ENCODE peak calls at places on chromosome 22, in eight cellular contexts. V is WTC11; L is naive thymus-derived CD8-positive, alpha-beta T cell; Q is NCI-H1092; A is fibroblast of pulmonary artery; K is A172; B is IMR-90; M is heart right ventricle. C is an unnamed sample.

GRCh38 chr22:39534591-39535301 is 2.2 kb upstream of the RPS19BP1 start:
- DNase-seq in V (peak; percentile 96), L (peak; percentile 68), Q (peak; percentile 60), A (peak; percentile 69), K (no peak), B (peak; percentile 53), M (peak; percentile 87), C (peak; percentile 93)

GRCh38 chr22:31585161-31585859 is 76.7 kb downstream of the PISD start:
- DNase-seq in V (no peak), L (no peak), Q (no peak), A (peak; percentile 61), K (no peak), B (peak; percentile 60), M (no peak), C (no peak)

GRCh38 chr22:42602470-42602869 is 12.2 kb downstream of the POLDIP3 start:
- DNase-seq in V (no peak), L (no peak), Q (no peak), A (no peak), K (no peak), B (no peak), M (no peak), C (no peak)

GRCh38 chr22:24836282-24836681 is 30.3 kb downstream of the SGSM1 start:
- DNase-seq in V (no peak), L (no peak), Q (no peak), A (peak; percentile 28), K (no peak), B (no peak), M (no peak), C (no peak)

GRCh38 chr22:39316440-39317083 is 2.9 kb downstream of the RPL3 start:
- DNase-seq in V (peak; percentile 77), L (peak; percentile 66), Q (peak; percentile 12), A (peak; percentile 95), K (peak; percentile 78), B (peak; percentile 95), M (peak; percentile 62), C (peak; percentile 72)

GRCh38 chr22:38569181-38569971 is 607 bp downstream of the DMC1 start:
- DNase-seq in V (peak; percentile 43), L (no peak), Q (peak; percentile 2), A (no peak), K (no peak), B (no peak), M (peak; percentile 17), C (peak; percentile 29)

GRCh38 chr22:28538922-28539321 is 140.7 kb downstream of the TTC28 start:
- DNase-seq in V (no peak), L (no peak), Q (no peak), A (no peak), K (no peak), B (no peak), M (no peak), C (no peak)

GRCh38 chr22:49382451-49382735 is 445.3 kb downstream of the BRD1 start:
- DNase-seq in V (no peak), L (no peak), Q (no peak), A (no peak), K (no peak), B (no peak), M (no peak), C (no peak)

GRCh38 chr22:46220921-46221320 is 29.2 kb downstream of the CDPF1 start:
- DNase-seq in V (no peak), L (no peak), Q (no peak), A (peak; percentile 42), K (no peak), B (peak; percentile 13), M (no peak), C (no peak)

GRCh38 chr22:45994516-45995404 is 17.8 kb upstream of the WNT7B start:
- DNase-seq in V (peak; percentile 95), L (peak; percentile 64), Q (peak; percentile 7), A (peak; percentile 67), K (peak; percentile 53), B (peak; percentile 44), M (peak; percentile 91), C (peak; percentile 92)

GRCh38 chr22:47309476-47309875 is 547.0 kb downstream of the TBC1D22A start:
- DNase-seq in V (no peak), L (no peak), Q (no peak), A (no peak), K (no peak), B (no peak), M (no peak), C (no peak)

GRCh38 chr22:28015056-28015445 is 96.0 kb upstream of the PITPNB start:
- DNase-seq in V (no peak), L (no peak), Q (no peak), A (no peak), K (no peak), B (no peak), M (no peak), C (peak; percentile 20)

GRCh38 chr22:17874231-17874630 is 100.0 kb upstream of the BID start:
- DNase-seq in V (no peak), L (no peak), Q (no peak), A (no peak), K (no peak), B (no peak), M (no peak), C (no peak)

GRCh38 chr22:21449531-21450319 is 17.5 kb upstream of the TMEM191C start:
- DNase-seq in V (peak; percentile 10), L (no peak), Q (no peak), A (no peak), K (no peak), B (peak; percentile 13), M (no peak), C (peak; percentile 18)

GRCh38 chr22:47174671-47175111 is 412.2 kb downstream of the TBC1D22A start:
- DNase-seq in V (peak; percentile 10), L (no peak), Q (no peak), A (no peak), K (no peak), B (no peak), M (peak; percentile 30), C (no peak)

GRCh38 chr22:44351685-44352377 is 39.1 kb upstream of the SHISAL1 start:
- DNase-seq in V (no peak), L (no peak), Q (no peak), A (peak; percentile 92), K (peak; percentile 82), B (peak; percentile 95), M (no peak), C (peak; percentile 26)

GRCh38 chr22:43889366-43890253 is 2.2 kb downstream of the PNPLA5 start:
- DNase-seq in V (no peak), L (no peak), Q (no peak), A (peak; percentile 28), K (peak; percentile 21), B (peak; percentile 46), M (no peak), C (no peak)

GRCh38 chr22:35152316-35152715 is 86.4 kb downstream of the ISX start:
- DNase-seq in V (peak; percentile 22), L (no peak), Q (no peak), A (no peak), K (no peak), B (no peak), M (no peak), C (no peak)

GRCh38 chr22:45302047-45302446 is 7.7 kb upstream of the FAM118A start:
- DNase-seq in V (no peak), L (no peak), Q (no peak), A (peak; percentile 46), K (peak; percentile 40), B (peak; percentile 88), M (no peak), C (no peak)

GRCh38 chr22:49206281-49206680 is 621.4 kb downstream of the BRD1 start:
- DNase-seq in V (no peak), L (no peak), Q (no peak), A (no peak), K (no peak), B (no peak), M (no peak), C (no peak)

GRCh38 chr22:50548046-50548912 is 2.6 kb downstream of the KLHDC7B start:
- DNase-seq in V (no peak), L (peak; percentile 33), Q (no peak), A (no peak), K (no peak), B (no peak), M (peak; percentile 29), C (peak; percentile 50)

GRCh38 chr22:42970029-42970428 is 44.9 kb downstream of the PACSIN2 start:
- DNase-seq in V (no peak), L (no peak), Q (no peak), A (no peak), K (peak; percentile 16), B (no peak), M (no peak), C (no peak)

GRCh38 chr22:46033256-46034200 is 56.6 kb upstream of the WNT7B start:
- DNase-seq in V (peak; percentile 1), L (no peak), Q (no peak), A (no peak), K (no peak), B (peak; percentile 72), M (no peak), C (no peak)

GRCh38 chr22:40714514-40714966 is 35.3 kb downstream of the MCHR1 start:
- DNase-seq in V (peak; percentile 59), L (no peak), Q (no peak), A (peak; percentile 40), K (peak; percentile 43), B (peak; percentile 68), M (no peak), C (no peak)

C was measured in left ventricle myocardium superior.